ENCODE peak calls at places on chromosomes 4 and X, in ten cellular contexts. D is spleen, P is WERI-Rb-1, W is upper lobe of right lung, T is astrocyte of the spinal cord, Y is testis, C is AG04449, L is mucosa of descending colon, K is stomach, G is cardiac fibroblast. M is an unnamed sample.

GRCh38 chrX:47587091-47587891 is 5.1 kb downstream of the TIMP1 start:
- DNase-seq in G (peak), W (no peak), D (no peak), T (no peak), Y (no peak), C (no peak), K (no peak), L (no peak), P (no peak), M (no peak)

GRCh38 chr4:7353046-7353790 is 81.5 kb downstream of the PSAPL1 start:
- DNase-seq in P (no peak), Y (no peak), D (no peak), W (peak), T (no peak), G (no peak), L (no peak), C (no peak), K (no peak), M (no peak)

GRCh38 chr4:14403132-14403531 is 599.1 kb upstream of the CPEB2 start:
- DNase-seq in T (no peak), Y (no peak), G (no peak), C (no peak), W (no peak), P (no peak), K (no peak), L (no peak), D (no peak), M (no peak)

GRCh38 chr4:89173336-89174090 is 62.2 kb downstream of the TIGD2 start:
- DNase-seq in L (no peak), T (no peak), D (no peak), K (no peak), W (no peak), G (no peak), P (peak), C (no peak), Y (no peak), M (no peak)

GRCh38 chr4:7291372-7292135 is 99.2 kb downstream of the SORCS2 start:
- DNase-seq in T (no peak), W (no peak), C (no peak), Y (peak), L (peak), K (no peak), P (no peak), G (peak), D (no peak), M (no peak)

GRCh38 chr4:5141802-5142201 is 90.5 kb downstream of the STK32B start:
- DNase-seq in D (no peak), P (no peak), Y (no peak), K (no peak), C (no peak), W (no peak), L (no peak), T (no peak), G (no peak), M (no peak)

GRCh38 chrX:55695227-55696018 is 22.1 kb upstream of the RRAGB start:
- DNase-seq in T (no peak), Y (no peak), K (no peak), W (no peak), D (no peak), G (no peak), L (no peak), C (no peak), P (no peak), M (no peak)

GRCh38 chr4:152501846-152502536 is 33.9 kb downstream of the FBXW7 start:
- DNase-seq in K (no peak), D (no peak), P (no peak), Y (no peak), W (no peak), G (no peak), T (no peak), C (no peak), L (no peak), M (no peak)

GRCh38 chr4:1194028-1194900 is 21.9 kb upstream of the SPON2 start:
- DNase-seq in G (no peak), T (peak), C (no peak), Y (peak), K (peak), P (no peak), D (peak), L (peak), W (peak), M (no peak)

GRCh38 chr4:30716671-30717207 is 3.4 kb upstream of the PCDH7 start:
- DNase-seq in L (peak), W (no peak), G (peak), T (peak), K (no peak), D (no peak), P (peak), C (no peak), Y (no peak), M (no peak)

GRCh38 chr4:72313121-72313520 is 255.9 kb downstream of the ADAMTS3 start:
- DNase-seq in Y (no peak), P (no peak), C (no peak), K (no peak), W (no peak), T (no peak), D (no peak), L (no peak), G (no peak), M (no peak)

GRCh38 chrX:71103110-71103983 is 3.2 kb downstream of the CXorf65 start:
- DNase-seq in W (no peak), L (peak), K (peak), D (peak), T (no peak), P (peak), C (no peak), G (no peak), Y (no peak), M (no peak)

GRCh38 chrX:134365923-134366322 is 94.0 kb upstream of the HPRT1 start:
- DNase-seq in W (no peak), K (no peak), D (no peak), G (no peak), T (no peak), C (no peak), P (no peak), L (no peak), Y (no peak), M (no peak)

GRCh38 chr4:40629401-40630334 is at the start of gene RBM47:
- DNase-seq in D (peak), Y (peak), P (no peak), G (peak), T (peak), L (peak), W (peak), K (peak), C (no peak), M (no peak)

GRCh38 chr4:89117115-89117514 is 5.8 kb downstream of the TIGD2 start:
- DNase-seq in G (no peak), L (no peak), K (no peak), C (no peak), T (no peak), W (no peak), Y (no peak), P (no peak), D (no peak), M (no peak)

GRCh38 chrX:87003031-87003430 is 514.6 kb upstream of the KLHL4 start:
- DNase-seq in K (no peak), P (no peak), Y (no peak), L (no peak), C (no peak), D (no peak), G (no peak), T (no peak), W (no peak), M (no peak)
- TF ChIP-seq CTCF in K (no peak), P (no peak), Y (no peak), L (no peak), C (no peak), D (no peak), G (no peak), T (no peak), W (no peak), M (no peak)

GRCh38 chr4:41882622-41883347 is 52.4 kb upstream of the TMEM33 start:
- DNase-seq in L (peak), K (peak), C (no peak), D (peak), W (peak), Y (peak), G (peak), P (peak), T (peak), M (no peak)

GRCh38 chr4:41880022-41880837 is 55.0 kb upstream of the TMEM33 start:
- DNase-seq in K (no peak), Y (no peak), W (no peak), L (no peak), G (no peak), T (no peak), P (no peak), C (no peak), D (peak), M (no peak)

GRCh38 chr4:41881931-41882621 is 53.2 kb upstream of the TMEM33 start:
- DNase-seq in T (no peak), P (no peak), G (no peak), Y (no peak), D (peak), C (no peak), W (no peak), K (no peak), L (no peak), M (no peak)

GRCh38 chr4:41879552-41879951 is 55.7 kb upstream of the TMEM33 start:
- DNase-seq in T (no peak), P (no peak), K (no peak), D (no peak), C (no peak), W (no peak), L (no peak), G (no peak), Y (no peak), M (no peak)

DNA sequence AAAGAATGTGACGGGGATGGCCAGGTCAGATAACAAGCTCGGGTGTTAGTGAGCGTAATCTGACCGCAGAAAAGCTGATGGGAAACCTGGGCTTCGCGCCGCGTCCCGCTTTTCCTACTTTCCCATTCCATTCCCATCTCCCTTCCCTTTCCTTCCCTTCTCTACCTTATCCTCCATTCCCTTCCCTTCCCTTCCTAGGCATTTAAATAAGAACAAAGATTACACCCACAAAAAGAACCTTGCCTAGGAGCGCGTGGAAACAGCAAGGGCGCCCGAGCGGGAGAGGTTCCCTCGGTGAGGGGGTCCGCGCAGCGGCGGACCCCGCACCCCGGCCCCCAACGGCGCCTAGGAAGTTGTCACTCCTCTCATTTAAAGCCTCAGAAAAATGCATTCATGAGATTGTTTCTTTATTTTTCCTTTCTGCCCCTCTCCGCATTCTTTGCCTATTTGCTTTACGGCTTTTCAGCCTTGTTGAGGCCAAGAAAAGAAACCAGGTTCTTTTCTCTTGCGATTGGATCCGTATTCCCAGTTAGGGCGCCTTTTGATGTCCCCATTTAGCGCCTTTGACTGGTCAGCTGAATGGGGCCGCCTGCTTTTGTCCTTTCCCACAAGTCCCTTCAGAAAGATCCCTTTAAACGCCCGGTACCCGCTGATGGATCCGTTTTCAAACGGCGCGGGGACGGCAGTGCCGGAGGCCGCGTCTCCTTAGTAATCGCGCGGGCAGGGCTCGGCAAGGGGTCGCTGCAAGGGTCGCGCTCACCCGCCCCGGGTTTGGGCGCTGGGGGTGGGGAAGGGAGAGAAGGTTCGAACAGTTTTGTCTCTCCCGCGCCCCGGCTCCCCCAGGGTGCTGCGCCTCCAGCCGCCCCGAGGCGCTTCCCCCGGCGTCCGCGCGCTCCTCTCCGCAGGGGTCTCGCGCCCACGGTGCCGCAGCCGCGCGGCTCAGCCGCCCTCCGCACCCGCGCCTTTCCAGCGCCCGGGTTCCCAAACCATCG is 54.1 kb upstream of the TMEM33 start:
- DNase-seq in D (peak), P (no peak), C (no peak), Y (no peak), W (no peak), T (peak), K (no peak), L (no peak), G (peak), M (no peak)
- H3K4me3 ChIP-seq in D (peak), P (no peak), C (peak), Y (peak), W (peak), T (no peak), K (peak), L (no peak), G (no peak), M (peak)

DNA sequence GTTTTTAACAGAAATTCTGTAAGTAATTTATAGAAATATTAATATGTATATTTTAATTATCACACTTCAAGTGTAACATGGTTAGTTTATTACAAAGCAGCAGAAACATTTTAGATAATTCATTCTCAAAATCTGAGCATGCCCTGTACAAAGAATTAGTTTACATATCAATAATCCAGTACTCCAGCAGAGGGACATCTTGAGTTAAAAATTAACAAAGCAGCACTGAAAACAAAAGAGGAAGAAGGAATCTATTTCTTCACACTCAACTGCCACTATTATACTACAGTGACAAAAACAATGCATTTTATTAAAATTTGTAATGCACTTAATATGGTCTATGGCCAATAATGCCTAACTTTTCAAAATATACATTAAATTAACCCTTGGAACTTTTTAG is 179.1 kb upstream of the KLHL4 start:
- DNase-seq in W (no peak), C (no peak), T (peak), K (no peak), P (no peak), G (peak), L (no peak), D (no peak), Y (no peak), M (no peak)
- TF ChIP-seq CTCF in W (peak), C (no peak), T (peak), K (no peak), P (no peak), G (no peak), L (no peak), D (no peak), Y (peak), M (no peak)

GRCh38 chr4:2837110-2837903 is 6.3 kb upstream of the ADD1 start:
- DNase-seq in Y (peak), K (peak), T (no peak), L (no peak), G (no peak), C (no peak), P (peak), W (no peak), D (no peak), M (no peak)
- H3K4me3 ChIP-seq in Y (no peak), K (no peak), T (no peak), L (no peak), G (no peak), C (no peak), P (peak), W (peak), D (no peak), M (no peak)

GRCh38 chr4:126582737-126583136 is 1050.0 kb upstream of the INTU start:
- DNase-seq in L (no peak), W (no peak), C (no peak), T (no peak), Y (peak), D (no peak), P (peak), K (no peak), G (no peak), M (no peak)

GRCh38 chr4:126583509-126583908 is 1049.2 kb upstream of the INTU start:
- DNase-seq in C (no peak), Y (peak), L (no peak), P (peak), G (peak), K (no peak), D (no peak), W (no peak), T (no peak), M (no peak)
- TF ChIP-seq CTCF in C (peak), Y (no peak), L (no peak), P (peak), G (peak), K (no peak), D (no peak), W (no peak), T (peak), M (peak)

DNA sequence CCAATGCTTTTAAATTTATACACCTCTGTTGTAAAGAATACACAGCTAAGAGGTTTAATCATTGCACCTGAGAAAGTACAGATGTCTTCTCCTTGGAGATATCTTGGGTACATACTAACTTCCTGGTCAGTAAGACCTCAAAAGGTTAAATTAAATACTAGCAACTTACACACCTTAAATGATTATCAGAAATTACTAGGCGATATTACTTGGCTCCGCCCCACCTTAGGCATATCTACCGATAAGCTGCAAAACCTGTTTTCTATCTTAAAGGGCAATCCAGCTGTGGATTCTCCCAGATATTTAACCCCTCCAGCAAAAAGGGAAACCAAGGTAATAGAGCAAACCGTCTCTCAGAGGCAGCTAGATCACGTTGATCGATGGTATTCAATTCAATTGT is 819.4 kb downstream of the FAM133A start:
- DNase-seq in D (no peak), K (peak), C (no peak), W (no peak), L (no peak), G (no peak), P (no peak), T (no peak), Y (no peak), M (no peak)
- H3K4me3 ChIP-seq in D (no peak), K (no peak), C (no peak), W (no peak), L (no peak), G (no peak), P (no peak), T (no peak), Y (no peak), M (no peak)

DNA sequence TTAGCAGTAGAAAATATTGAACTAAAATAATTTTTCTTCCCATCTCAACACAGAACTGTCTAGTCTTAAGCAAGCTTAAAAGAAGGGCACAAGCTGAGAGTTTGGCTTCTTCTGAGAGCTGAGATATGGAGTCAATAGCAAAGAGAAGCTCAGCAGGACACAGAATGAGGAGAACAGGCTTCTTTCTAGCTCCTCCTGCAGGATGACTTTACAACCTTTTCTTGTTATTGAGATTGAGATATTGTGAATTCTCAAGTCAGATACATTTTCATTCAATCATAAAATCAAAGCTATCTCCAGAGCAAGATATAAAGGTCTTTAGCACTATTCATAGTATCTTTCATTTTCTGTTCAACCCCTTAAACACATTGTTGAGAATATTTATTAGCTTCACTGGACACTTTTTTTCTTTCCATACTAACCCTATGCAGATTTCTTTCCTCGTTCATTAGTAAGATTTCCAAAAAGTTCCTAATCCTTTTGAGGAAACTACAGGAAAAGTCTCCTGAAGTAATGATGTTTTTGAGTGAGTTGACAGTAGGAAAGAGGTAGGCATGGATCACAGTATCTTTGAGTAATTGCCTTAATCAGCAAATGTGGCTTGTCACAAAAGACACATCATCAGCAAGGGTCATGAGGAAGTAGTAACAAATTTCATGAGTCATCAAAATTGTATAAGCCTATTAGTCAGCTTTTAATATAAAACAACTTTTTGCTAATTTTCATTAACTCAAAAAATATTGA is 17.8 kb upstream of the CXCL3 start:
- DNase-seq in D (no peak), W (no peak), K (no peak), G (peak), L (no peak), T (peak), P (no peak), Y (no peak), C (no peak), M (no peak)
- TF ChIP-seq CTCF in D (no peak), W (no peak), K (no peak), G (peak), L (no peak), T (peak), P (no peak), Y (no peak), C (peak), M (no peak)

DNA sequence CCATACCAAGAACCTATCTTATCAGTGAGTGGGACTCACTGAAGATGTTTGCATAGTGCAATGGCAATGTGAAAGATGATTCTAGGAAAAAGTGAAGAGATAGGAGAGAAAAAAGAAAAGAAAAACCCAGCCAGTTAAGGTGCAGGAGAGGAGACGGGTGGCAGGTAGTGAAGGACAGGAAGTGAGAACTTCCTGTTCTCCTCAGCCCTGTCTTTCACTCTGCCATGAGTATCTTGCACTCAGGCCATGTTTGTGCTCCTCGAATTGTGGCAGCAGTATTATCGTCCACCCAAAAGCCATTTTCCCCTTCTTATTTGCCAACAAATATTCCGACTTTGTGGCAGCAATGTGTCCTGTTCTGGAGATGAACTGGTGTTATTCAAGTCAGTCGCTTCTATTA is 8.6 kb upstream of the ENPEP start:
- DNase-seq in T (no peak), D (no peak), C (no peak), P (no peak), Y (no peak), K (no peak), W (no peak), L (no peak), G (no peak), M (no peak)
- H3K4me3 ChIP-seq in T (no peak), D (no peak), C (no peak), P (no peak), Y (no peak), K (no peak), W (no peak), L (no peak), G (no peak), M (no peak)

GRCh38 chr4:85544751-85545150 is 69.8 kb downstream of the ARHGAP24 start:
- DNase-seq in W (no peak), D (no peak), G (no peak), Y (no peak), C (no peak), K (no peak), L (no peak), P (no peak), T (no peak), M (no peak)

GRCh38 chr4:85543832-85544231 is 68.9 kb downstream of the ARHGAP24 start:
- DNase-seq in Y (no peak), C (peak), D (no peak), K (no peak), W (no peak), G (peak), P (no peak), L (no peak), T (peak), M (no peak)

GRCh38 chr4:85548841-85549240 is 73.9 kb downstream of the ARHGAP24 start:
- DNase-seq in L (no peak), T (no peak), G (peak), K (no peak), P (no peak), W (no peak), D (no peak), Y (no peak), C (no peak), M (no peak)

GRCh38 chr4:85548116-85548515 is 73.2 kb downstream of the ARHGAP24 start:
- DNase-seq in D (no peak), C (no peak), Y (no peak), W (no peak), G (no peak), P (no peak), T (no peak), K (no peak), L (no peak), M (no peak)
- TF ChIP-seq CTCF in D (no peak), C (no peak), Y (no peak), W (no peak), G (no peak), P (no peak), T (no peak), K (no peak), L (no peak), M (no peak)

M was measured in BJ.